ENCODE peak calls at places on chromosomes 13 and 19, in ten cellular contexts. O, G, P, S, V, J, Q, H, Y and A are unnamed samples.

GRCh38 chr19:48737360-48737998 is 2.9 kb downstream of the RASIP1 start:
- DNase-seq in O (no peak), G (no peak), P (no peak), S (no peak), V (no peak), J (no peak), Q (no peak), H (no peak), Y (no peak), A (no peak)

GRCh38 chr19:535017-535835 is 3.7 kb downstream of the CDC34 start:
- DNase-seq in O (no peak), G (no peak), P (no peak), S (no peak), V (no peak), J (no peak), Q (no peak), H (no peak), Y (no peak), A (peak; percentile 94)

GRCh38 chr13:32284927-32285632 is 30.1 kb downstream of the ZAR1L start:
- DNase-seq in O (peak; percentile 77), G (no peak), P (no peak), S (no peak), V (no peak), J (no peak), Q (no peak), H (no peak), Y (peak; percentile 32), A (peak; percentile 64)

GRCh38 chr19:4389511-4390016 is 10.8 kb downstream of the SH3GL1 start:
- DNase-seq in O (no peak), G (no peak), P (no peak), S (no peak), V (no peak), J (no peak), Q (no peak), H (no peak), Y (no peak), A (no peak)

GRCh38 chr19:30097746-30098280 is 155.8 kb downstream of the URI1 start:
- DNase-seq in O (no peak), G (no peak), P (no peak), S (no peak), V (no peak), J (no peak), Q (no peak), H (no peak), Y (no peak), A (no peak)

GRCh38 chr13:30486230-30487074 is 20.7 kb upstream of the HMGB1 start:
- DNase-seq in O (peak; percentile 87), G (no peak), P (no peak), S (no peak), V (no peak), J (no peak), Q (no peak), H (no peak), Y (no peak), A (peak; percentile 9)

GRCh38 chr13:51786425-51787010 is 17.4 kb downstream of the DHRS12 start:
- DNase-seq in O (no peak), G (no peak), P (no peak), S (no peak), V (no peak), J (no peak), Q (no peak), H (no peak), Y (no peak), A (no peak)

GRCh38 chr13:114131581-114132418 is 623 bp downstream of the RASA3 start:
- DNase-seq in O (no peak), G (no peak), P (peak; percentile 31), S (no peak), V (no peak), J (no peak), Q (no peak), H (no peak), Y (peak; percentile 51), A (peak; percentile 31)

GRCh38 chr13:98556968-98557591 is 19.8 kb downstream of the STK24 start:
- DNase-seq in O (no peak), G (no peak), P (no peak), S (no peak), V (no peak), J (no peak), Q (no peak), H (no peak), Y (peak; percentile 97), A (peak; percentile 87)

GRCh38 chr19:14391156-14391821 is 10.0 kb downstream of the ADGRE5 start:
- DNase-seq in O (no peak), G (no peak), P (no peak), S (no peak), V (no peak), J (no peak), Q (no peak), H (no peak), Y (no peak), A (no peak)

GRCh38 chr13:35891973-35892441 is 239.2 kb downstream of the DCLK1 start:
- DNase-seq in O (no peak), G (no peak), P (no peak), S (no peak), V (no peak), J (no peak), Q (no peak), H (no peak), Y (peak; percentile 85), A (peak; percentile 89)